ENCODE peak calls at places on chromosomes 5 and 9, in eight cellular contexts. C, E, B, V, Q, Y, M and X are unnamed samples.

GRCh38 chr5:56191646-56192045 is 41.5 kb downstream of the ANKRD55 start:
- DNase-seq in C (no peak), E (no peak), B (no peak), V (no peak), Q (no peak), Y (no peak), M (no peak), X (no peak)

GRCh38 chr5:87421307-87421706 is 8.6 kb upstream of the CCNH start:
- DNase-seq in C (no peak), E (no peak), B (no peak), V (no peak), Q (no peak), Y (no peak), M (no peak), X (no peak)

GRCh38 chr9:19741178-19741577 is 47.7 kb downstream of the SLC24A2 start:
- DNase-seq in C (no peak), E (no peak), B (no peak), V (no peak), Q (no peak), Y (no peak), M (no peak), X (no peak)

GRCh38 chr5:158770506-158770905 is 329.2 kb downstream of the EBF1 start:
- DNase-seq in C (peak; percentile 11), E (no peak), B (no peak), V (no peak), Q (peak; percentile 23), Y (no peak), M (no peak), X (no peak)

GRCh38 chr5:102561894-102562760 is 63.3 kb upstream of the SLCO6A1 start:
- DNase-seq in C (peak; percentile 12), E (no peak), B (no peak), V (no peak), Q (peak; percentile 71), Y (peak; percentile 10), M (no peak), X (no peak)

GRCh38 chr5:180334751-180335613 is 18.2 kb downstream of the GFPT2 start:
- DNase-seq in C (no peak), E (no peak), B (no peak), V (no peak), Q (no peak), Y (no peak), M (no peak), X (no peak)

GRCh38 chr9:90600029-90600428 is 42.6 kb downstream of the DIRAS2 start:
- DNase-seq in C (no peak), E (no peak), B (no peak), V (no peak), Q (no peak), Y (no peak), M (no peak), X (no peak)

GRCh38 chr5:150044334-150044681 is 42.0 kb downstream of the CSF1R start:
- DNase-seq in C (no peak), E (peak; percentile 44), B (no peak), V (no peak), Q (peak; percentile 46), Y (no peak), M (no peak), X (no peak)

GRCh38 chr5:158389786-158390185 is 530.8 kb upstream of the CLINT1 start:
- DNase-seq in C (no peak), E (no peak), B (no peak), V (no peak), Q (no peak), Y (no peak), M (no peak), X (no peak)